ENCODE peak calls at places on chromosomes 1 and 21, in seven cellular contexts. B, T, C, Y, R, M and F are unnamed samples.

GRCh38 chr1:96049759-96050409 is 671.7 kb upstream of the PTBP2 start:
- DNase-seq in B (no peak), T (no peak), C (no peak), Y (no peak), R (no peak), M (no peak), F (no peak)

GRCh38 chr1:95018602-95019369 is 54.0 kb downstream of the ALG14 start:
- DNase-seq in B (no peak), T (no peak), C (no peak), Y (no peak), R (no peak), M (no peak), F (no peak)

GRCh38 chr1:84122780-84123382 is 21.2 kb upstream of the PRKACB start:
- DNase-seq in B (no peak), T (peak), C (no peak), Y (no peak), R (no peak), M (peak), F (peak)

GRCh38 chr1:10530281-10530740 is 55.6 kb downstream of the PEX14 start:
- DNase-seq in B (no peak), T (peak), C (peak), Y (peak), R (no peak), M (peak), F (no peak)

GRCh38 chr1:215636258-215636965 is 69.3 kb downstream of the KCTD3 start:
- DNase-seq in B (no peak), T (no peak), C (no peak), Y (no peak), R (no peak), M (no peak), F (peak)

GRCh38 chr1:212218065-212218464 is 67.1 kb upstream of the PPP2R5A start:
- DNase-seq in B (no peak), T (no peak), C (no peak), Y (no peak), R (no peak), M (no peak), F (no peak)

GRCh38 chr1:34199927-34200326 is 23.2 kb downstream of the C1orf94 start:
- DNase-seq in B (peak), T (no peak), C (no peak), Y (no peak), R (no peak), M (no peak), F (peak)

GRCh38 chr1:117147341-117147831 is 25.8 kb upstream of the TRIM45 start:
- DNase-seq in B (no peak), T (no peak), C (no peak), Y (no peak), R (no peak), M (no peak), F (no peak)

GRCh38 chr1:160622885-160623633 is 23.8 kb downstream of the SLAMF1 start:
- DNase-seq in B (no peak), T (no peak), C (no peak), Y (no peak), R (no peak), M (no peak), F (no peak)

GRCh38 chr1:47805020-47805419 is 192.2 kb downstream of the TRABD2B start:
- DNase-seq in B (no peak), T (no peak), C (no peak), Y (no peak), R (no peak), M (no peak), F (no peak)

GRCh38 chr1:70685300-70686286 is 274.5 kb downstream of the CTH start:
- DNase-seq in B (peak), T (peak), C (no peak), Y (peak), R (peak), M (peak), F (peak)

GRCh38 chr1:230365723-230366307 is 60.3 kb downstream of the PGBD5 start:
- DNase-seq in B (no peak), T (no peak), C (no peak), Y (no peak), R (no peak), M (no peak), F (peak)

GRCh38 chr1:232140419-232141166 is 489.3 kb downstream of the SIPA1L2 start:
- DNase-seq in B (no peak), T (no peak), C (no peak), Y (no peak), R (no peak), M (no peak), F (no peak)

GRCh38 chr1:226809785-226810571 is 60.4 kb upstream of the PSEN2 start:
- DNase-seq in B (no peak), T (no peak), C (no peak), Y (no peak), R (no peak), M (no peak), F (no peak)

GRCh38 chr1:51433269-51433971 is 85.6 kb downstream of the EPS15 start:
- DNase-seq in B (no peak), T (no peak), C (no peak), Y (no peak), R (no peak), M (no peak), F (no peak)

GRCh38 chr1:162283657-162284056 is 93.0 kb downstream of the SPATA46 start:
- DNase-seq in B (no peak), T (no peak), C (no peak), Y (no peak), R (no peak), M (no peak), F (no peak)

GRCh38 chr1:162284206-162284955 is 92.3 kb downstream of the SPATA46 start:
- DNase-seq in B (no peak), T (no peak), C (no peak), Y (no peak), R (no peak), M (no peak), F (no peak)

GRCh38 chr1:162291000-162291399 is 85.7 kb downstream of the SPATA46 start:
- DNase-seq in B (no peak), T (no peak), C (no peak), Y (no peak), R (no peak), M (no peak), F (no peak)

DNA sequence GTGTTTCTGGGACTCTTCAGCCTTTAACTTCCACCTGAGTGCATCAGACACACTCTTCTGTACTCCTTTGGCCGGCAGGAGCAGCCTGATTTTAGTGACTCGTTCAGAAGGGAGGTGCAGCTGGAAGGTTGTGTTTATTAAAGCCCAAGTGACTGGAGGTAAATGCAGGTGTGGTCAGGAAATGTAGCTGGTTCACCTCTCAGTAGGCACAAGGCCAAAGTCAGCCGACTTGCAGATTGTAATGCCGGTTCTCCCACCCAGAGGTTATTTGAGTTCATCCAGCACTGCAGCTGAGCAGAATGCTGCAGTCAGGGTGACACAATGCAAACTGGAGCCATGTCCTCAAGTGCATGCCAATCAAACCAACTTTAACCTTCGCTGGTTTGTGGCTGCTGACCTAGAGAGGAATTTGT is 91.5 kb downstream of the SPATA46 start:
- DNase-seq in B (no peak), T (no peak), C (peak), Y (no peak), R (no peak), M (no peak), F (peak)
- TF ChIP-seq JUND in B (no peak), T (no peak), C (no peak), Y (no peak), R (no peak), M (no peak), F (no peak)

GRCh38 chr1:77509051-77509492 is 173.4 kb downstream of the ZZZ3 start:
- DNase-seq in B (no peak), T (no peak), C (no peak), Y (no peak), R (no peak), M (no peak), F (no peak)

GRCh38 chr1:77509898-77510297 is 172.6 kb downstream of the ZZZ3 start:
- DNase-seq in B (no peak), T (no peak), C (no peak), Y (no peak), R (no peak), M (no peak), F (no peak)

GRCh38 chr1:77513839-77514763 is 168.4 kb downstream of the ZZZ3 start:
- DNase-seq in B (no peak), T (no peak), C (no peak), Y (no peak), R (no peak), M (no peak), F (no peak)

GRCh38 chr1:77514871-77515776 is 167.3 kb downstream of the ZZZ3 start:
- DNase-seq in B (peak), T (no peak), C (no peak), Y (peak), R (no peak), M (no peak), F (peak)

GRCh38 chr1:77511440-77511840 is 171.0 kb downstream of the ZZZ3 start:
- DNase-seq in B (no peak), T (no peak), C (no peak), Y (no peak), R (no peak), M (no peak), F (no peak)
- TF ChIP-seq JUND in B (no peak), T (peak), C (no peak), Y (no peak), R (no peak), M (no peak), F (no peak)

GRCh38 chr1:42280841-42281240 is 54.2 kb downstream of the FOXJ3 start:
- DNase-seq in B (no peak), T (no peak), C (no peak), Y (no peak), R (no peak), M (no peak), F (no peak)

GRCh38 chr1:42279055-42279454 is 56.0 kb downstream of the FOXJ3 start:
- DNase-seq in B (no peak), T (no peak), C (no peak), Y (no peak), R (no peak), M (no peak), F (no peak)

GRCh38 chr1:42282024-42282579 is 52.9 kb downstream of the FOXJ3 start:
- DNase-seq in B (no peak), T (no peak), C (no peak), Y (no peak), R (no peak), M (no peak), F (peak)

GRCh38 chr1:42282867-42283583 is 52.0 kb downstream of the FOXJ3 start:
- DNase-seq in B (no peak), T (no peak), C (no peak), Y (no peak), R (no peak), M (no peak), F (no peak)
- TF ChIP-seq JUND in B (no peak), T (no peak), C (no peak), Y (no peak), R (no peak), M (no peak), F (no peak)

GRCh38 chr1:20665736-20666135 is 4.6 kb upstream of the DDOST start:
- DNase-seq in B (no peak), T (no peak), C (no peak), Y (no peak), R (no peak), M (no peak), F (no peak)

GRCh38 chr1:20666146-20666545 is 5.0 kb upstream of the DDOST start:
- DNase-seq in B (no peak), T (no peak), C (no peak), Y (no peak), R (no peak), M (no peak), F (no peak)

GRCh38 chr1:20663969-20664715 is 3.0 kb upstream of the DDOST start:
- DNase-seq in B (no peak), T (no peak), C (no peak), Y (no peak), R (no peak), M (no peak), F (no peak)

GRCh38 chr1:20668581-20668980 is 7.4 kb upstream of the DDOST start:
- DNase-seq in B (no peak), T (no peak), C (no peak), Y (no peak), R (no peak), M (no peak), F (no peak)

GRCh38 chr1:20666804-20667203 is 5.6 kb upstream of the DDOST start:
- DNase-seq in B (peak), T (peak), C (no peak), Y (no peak), R (peak), M (peak), F (no peak)
- TF ChIP-seq JUND in B (no peak), T (no peak), C (no peak), Y (no peak), R (no peak), M (no peak), F (no peak)

GRCh38 chr21:42567861-42568260 is 54.2 kb downstream of the SLC37A1 start:
- DNase-seq in B (no peak), T (no peak), C (no peak), Y (no peak), R (no peak), M (no peak), F (no peak)
- TF ChIP-seq JUND in B (no peak), T (no peak), C (no peak), Y (no peak), R (no peak), M (no peak), F (no peak)

DNA sequence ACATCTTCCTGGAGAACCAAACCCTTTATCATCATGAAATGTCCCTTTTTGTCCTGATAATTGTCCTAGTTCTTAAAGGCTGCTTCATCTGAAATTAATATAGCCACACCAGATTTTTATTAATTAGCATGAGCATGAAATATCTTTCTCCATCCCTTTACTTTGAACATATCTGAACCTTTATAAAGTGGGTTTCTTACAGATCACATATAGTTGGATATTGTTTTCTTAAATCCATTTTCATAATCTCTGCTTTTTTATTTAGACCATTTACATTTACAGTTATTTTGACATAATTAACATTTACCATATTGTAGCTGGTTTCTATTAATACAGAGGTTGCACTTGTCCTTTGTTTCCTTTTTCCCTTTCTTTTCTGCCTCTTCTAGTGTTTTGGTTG is 17.2 kb downstream of the SHCBP1L start:
- DNase-seq in B (no peak), T (no peak), C (no peak), Y (no peak), R (no peak), M (no peak), F (no peak)
- TF ChIP-seq JUND in B (no peak), T (no peak), C (no peak), Y (no peak), R (no peak), M (no peak), F (no peak)

DNA sequence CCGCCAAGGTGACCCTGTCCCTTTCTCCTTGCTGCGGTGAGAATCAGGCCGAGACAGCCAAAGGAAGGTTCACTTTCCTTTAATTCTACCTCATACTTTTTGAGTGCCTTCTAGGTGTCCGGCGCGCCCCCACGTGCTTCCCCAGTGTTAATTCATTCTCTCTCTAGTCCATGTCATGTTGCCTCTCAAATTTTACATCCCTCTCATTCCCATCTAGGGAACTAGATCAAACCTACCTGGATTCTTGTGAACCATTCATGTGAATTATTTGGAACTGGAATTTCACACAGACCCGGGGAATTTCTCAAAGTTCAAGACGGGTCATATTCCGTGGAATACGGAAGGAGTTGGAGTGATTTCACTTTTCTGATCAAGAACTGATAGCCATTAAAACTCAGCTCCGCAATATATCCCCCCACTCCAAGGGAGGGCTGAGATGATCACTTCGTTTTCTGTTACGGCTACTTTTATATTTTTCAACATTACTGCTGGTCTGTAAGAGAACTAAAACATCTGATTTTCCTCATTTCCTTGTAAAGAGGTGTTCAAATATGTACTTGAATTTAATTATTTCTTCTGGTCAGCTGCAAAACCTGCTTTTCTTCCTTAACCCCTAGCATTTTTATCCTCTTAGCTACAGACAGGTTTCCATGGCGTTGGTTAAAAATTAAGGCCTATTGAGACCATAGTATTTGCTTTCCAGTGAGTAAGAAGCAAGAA is 1.0 kb upstream of the ENO1 start:
- DNase-seq in B (no peak), T (no peak), C (no peak), Y (no peak), R (no peak), M (no peak), F (no peak)
- TF ChIP-seq JUND in B (no peak), T (no peak), C (no peak), Y (no peak), R (no peak), M (peak), F (no peak)

GRCh38 chr1:32201011-32201855 is 838 bp downstream of the CCDC28B start:
- DNase-seq in B (no peak), T (peak), C (no peak), Y (peak), R (peak), M (peak), F (no peak)
- TF ChIP-seq JUND in B (no peak), T (no peak), C (no peak), Y (no peak), R (no peak), M (no peak), F (no peak)